ENCODE peak calls at places on chromosome 3, in seven cellular contexts. Q is neural progenitor cell; G is left ventricle myocardium inferior; B is right cardiac atrium; P is adipocyte; X is IMR-90; N is effector memory CD4-positive, alpha-beta T cell. L is an unnamed sample.

GRCh38 chr3:72401005-72401404 is 447.2 kb downstream of the SHQ1 start:
- DNase-seq in G (no peak), P (no peak), N (no peak), B (no peak), X (peak; percentile 6), Q (no peak), L (no peak)

GRCh38 chr3:150077581-150078247 is 107.0 kb upstream of the PFN2 start:
- DNase-seq in N (no peak), X (peak; percentile 81), P (peak; percentile 34), G (no peak), B (no peak), Q (no peak), L (no peak)

GRCh38 chr3:138060792-138061191 is 50.8 kb downstream of the CLDN18 start:
- DNase-seq in Q (no peak), N (no peak), G (no peak), P (no peak), B (no peak), X (no peak), L (no peak)

GRCh38 chr3:31981206-31982181 is at the start of the genes OSBPL10 and ZNF860:
- DNase-seq in G (peak; percentile 91), N (no peak), B (peak; percentile 91), Q (peak; percentile 75), X (peak; percentile 92), P (peak; percentile 97), L (peak; percentile 88)

GRCh38 chr3:58544546-58544945 is 7.6 kb upstream of the ACOX2 start:
- DNase-seq in P (no peak), N (no peak), Q (no peak), B (no peak), X (no peak), G (no peak), L (no peak)

GRCh38 chr3:81302045-81302444 is 459.4 kb downstream of the GBE1 start:
- DNase-seq in X (peak; percentile 48), P (peak; percentile 74), G (no peak), B (no peak), Q (peak; percentile 58), N (no peak), L (no peak)

GRCh38 chr3:134198414-134198813 is 52.2 kb downstream of the RYK start:
- DNase-seq in N (no peak), B (no peak), P (no peak), Q (no peak), X (no peak), G (no peak), L (no peak)

GRCh38 chr3:186298876-186299275 is 63.2 kb downstream of the DGKG start:
- DNase-seq in B (no peak), P (no peak), X (no peak), G (no peak), Q (no peak), N (no peak), L (no peak)

GRCh38 chr3:58508437-58508836 is 16.5 kb downstream of the KCTD6 start:
- DNase-seq in B (no peak), Q (no peak), N (no peak), G (no peak), X (no peak), P (no peak), L (no peak)

DNA sequence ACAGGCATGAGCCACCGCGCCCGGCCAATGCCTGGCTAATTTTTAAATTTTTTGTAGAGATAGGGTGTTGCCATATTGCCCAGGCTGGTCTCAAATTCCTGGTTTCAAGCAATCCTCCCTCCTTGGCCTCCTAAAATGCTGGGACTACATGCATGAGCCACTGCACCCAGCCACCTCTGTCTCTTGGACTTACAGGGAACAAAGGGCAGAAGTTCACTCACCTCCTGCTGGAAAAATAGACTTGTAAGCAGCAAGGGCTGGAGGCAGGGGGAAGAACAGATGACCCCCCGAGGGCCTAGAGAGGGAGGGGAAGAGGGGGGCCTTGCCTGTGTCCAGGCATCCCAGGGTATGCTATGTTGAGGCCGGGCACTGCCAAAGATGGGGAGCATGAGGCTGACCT is 22.2 kb downstream of the DUSP7 start:
- DNase-seq in P (no peak), N (no peak), Q (no peak), G (no peak), B (no peak), X (no peak), L (no peak)
- H3K4me1 ChIP-seq in P (no peaks in the 10 kb centered on the region), N (no peaks in the 10 kb centered on the region), Q (peaks cover 16% of the 10 kb centered on the region), G (peaks cover 22% of the 10 kb centered on the region), B (peaks cover 4% of the 10 kb centered on the region), X (no peaks in the 10 kb centered on the region), L (no peaks in the 10 kb centered on the region)

GRCh38 chr3:46947981-46948791 is 28.4 kb downstream of the CCDC12 start:
- DNase-seq in G (peak; percentile 51), X (peak; percentile 52), N (peak; percentile 85), P (no peak), B (peak; percentile 70), Q (no peak), L (peak; percentile 37)

GRCh38 chr3:46948830-46949671 is 27.5 kb downstream of the CCDC12 start:
- DNase-seq in Q (no peak), B (peak; percentile 64), N (no peak), P (no peak), X (no peak), G (peak; percentile 48), L (no peak)

GRCh38 chr3:46950661-46951241 is 25.8 kb downstream of the CCDC12 start:
- DNase-seq in Q (no peak), X (no peak), B (no peak), G (no peak), N (no peak), P (no peak), L (no peak)

GRCh38 chr3:46952813-46953212 is 23.7 kb downstream of the CCDC12 start:
- DNase-seq in P (no peak), G (no peak), B (no peak), X (no peak), N (no peak), Q (no peak), L (no peak)

GRCh38 chr3:46950177-46950576 is 26.4 kb downstream of the CCDC12 start:
- DNase-seq in Q (no peak), P (no peak), B (no peak), G (no peak), X (no peak), N (no peak), L (no peak)
- H3K4me1 ChIP-seq in Q (peaks cover 5% of the 10 kb centered on the region), P (peaks cover 24% of the 10 kb centered on the region), B (peaks cover 54% of the 10 kb centered on the region), G (peaks cover 98% of the 10 kb centered on the region), X (peaks cover 16% of the 10 kb centered on the region), N (peaks cover 88% of the 10 kb centered on the region), L (peaks cover 25% of the 10 kb centered on the region)

DNA sequence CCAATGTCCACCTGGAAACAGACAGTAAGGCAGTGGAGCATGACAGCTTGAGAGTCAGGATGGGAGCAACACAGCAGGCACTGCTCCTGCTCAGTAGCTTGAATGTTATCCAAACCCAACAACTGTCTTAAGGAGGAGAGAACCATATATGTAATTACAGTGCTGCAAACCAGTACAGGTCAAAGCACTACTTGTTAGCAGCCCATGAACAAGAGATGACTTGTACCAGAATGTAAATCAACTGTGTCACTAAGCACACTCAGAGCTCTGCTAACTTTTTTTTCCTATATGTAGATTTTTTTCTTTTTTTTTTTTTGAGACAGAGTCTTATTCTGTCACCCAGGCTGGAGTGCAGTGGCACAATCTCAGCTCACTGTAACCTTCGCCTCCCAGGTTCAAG is 87.1 kb downstream of the ANO10 start:
- DNase-seq in Q (no peak), B (no peak), N (no peak), G (no peak), X (no peak), P (no peak), L (no peak)
- H3K4me1 ChIP-seq in Q (peaks cover 30% of the 10 kb centered on the region), B (no peaks in the 10 kb centered on the region), N (no peaks in the 10 kb centered on the region), G (no peaks in the 10 kb centered on the region), X (peaks cover 4% of the 10 kb centered on the region), P (peaks cover 4% of the 10 kb centered on the region), L (no peaks in the 10 kb centered on the region)

GRCh38 chr3:111907151-111907550 is 48.1 kb downstream of the PHLDB2 start:
- DNase-seq in X (no peak), B (no peak), N (no peak), P (no peak), Q (no peak), G (no peak), L (no peak)
- H3K4me1 ChIP-seq in X (peaks cover 17% of the 10 kb centered on the region), B (peaks cover 6% of the 10 kb centered on the region), N (no peaks in the 10 kb centered on the region), P (peaks cover 51% of the 10 kb centered on the region), Q (no peaks in the 10 kb centered on the region), G (peaks cover 95% of the 10 kb centered on the region), L (no peaks in the 10 kb centered on the region)

GRCh38 chr3:197957775-197958103 is 2.3 kb upstream of the LMLN start:
- DNase-seq in Q (no peak), N (no peak), B (no peak), G (no peak), P (no peak), X (no peak), L (no peak)
- H3K4me1 ChIP-seq in Q (peaks cover 18% of the 10 kb centered on the region), N (peaks cover 24% of the 10 kb centered on the region), B (peaks cover 3% of the 10 kb centered on the region), G (peaks cover 72% of the 10 kb centered on the region), P (peaks cover 61% of the 10 kb centered on the region), X (peaks cover 3% of the 10 kb centered on the region), L (no peaks in the 10 kb centered on the region)

GRCh38 chr3:52051444-52051843 is 4.9 kb downstream of the DUSP7 start:
- DNase-seq in N (no peak), X (no peak), B (no peak), G (no peak), Q (no peak), P (no peak), L (no peak)
- H3K4me1 ChIP-seq in N (peaks cover 53% of the 10 kb centered on the region), X (peaks cover 46% of the 10 kb centered on the region), B (peaks cover 33% of the 10 kb centered on the region), G (peaks cover 96% of the 10 kb centered on the region), Q (peaks cover 8% of the 10 kb centered on the region), P (peaks cover 34% of the 10 kb centered on the region), L (peaks cover 4% of the 10 kb centered on the region)

DNA sequence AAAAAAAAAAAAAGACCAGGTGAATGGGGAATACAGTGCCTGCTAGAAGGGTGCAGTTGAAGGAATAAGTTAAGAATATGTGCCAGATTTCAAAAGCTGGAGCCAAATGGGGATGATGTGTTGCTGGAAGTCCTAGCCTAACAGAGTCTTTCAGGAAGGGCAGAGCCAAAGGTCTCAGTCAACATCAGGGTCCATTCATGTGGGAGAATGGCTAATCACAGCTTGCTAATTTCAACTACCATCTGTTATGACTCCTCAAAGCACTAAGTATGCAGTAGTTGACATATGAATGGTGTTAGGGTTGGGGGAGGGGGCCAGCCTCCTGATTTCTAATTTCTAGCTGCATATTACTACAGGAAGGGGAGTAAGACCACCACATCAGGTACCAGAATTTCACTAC is 4.4 kb downstream of the ZBTB38 start:
- DNase-seq in G (no peak), N (no peak), P (no peak), X (no peak), B (no peak), Q (no peak), L (no peak)
- H3K4me1 ChIP-seq in G (peaks cover 56% of the 10 kb centered on the region), N (no peaks in the 10 kb centered on the region), P (peaks cover 28% of the 10 kb centered on the region), X (peaks cover 14% of the 10 kb centered on the region), B (peaks cover 10% of the 10 kb centered on the region), Q (peaks cover 4% of the 10 kb centered on the region), L (peaks cover 14% of the 10 kb centered on the region)

DNA sequence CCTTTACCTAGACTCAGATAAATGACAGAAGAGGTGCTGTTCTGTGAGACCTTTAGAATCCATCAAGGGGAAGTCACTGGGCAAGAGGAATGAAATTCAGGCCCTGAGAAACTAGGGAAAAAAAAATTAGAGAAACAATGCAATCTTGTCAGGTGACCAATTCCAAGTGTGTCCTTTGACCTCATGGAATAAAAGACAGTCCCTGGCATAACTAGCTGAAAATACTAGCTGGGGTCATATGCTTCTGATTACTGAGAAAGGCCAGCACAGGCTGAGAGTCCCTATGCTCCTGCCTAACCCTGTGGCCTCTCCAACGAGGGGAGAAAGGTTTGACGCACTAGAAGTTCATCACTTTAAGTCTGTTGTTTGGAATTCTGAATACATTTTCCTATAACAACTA is 167.3 kb downstream of the XXYLT1 start:
- DNase-seq in B (no peak), G (no peak), N (no peak), Q (no peak), X (no peak), P (peak; percentile 35), L (no peak)
- H3K4me1 ChIP-seq in B (peaks cover 5% of the 10 kb centered on the region), G (peaks cover 45% of the 10 kb centered on the region), N (no peaks in the 10 kb centered on the region), Q (no peaks in the 10 kb centered on the region), X (peaks cover 18% of the 10 kb centered on the region), P (peaks cover 31% of the 10 kb centered on the region), L (no peaks in the 10 kb centered on the region)

L was measured in prostate gland.